ENCODE peak calls at places on chromosome 14, in four cellular contexts. S is astrocyte of the spinal cord; D is CD4-positive, alpha-beta memory T cell; C is NCI-H1105 treated with DMSO at 0.1 percent for 48 hours. U is an unnamed sample.

GRCh38 chr14:60092516-60092915 is 793 bp downstream of the PCNX4 start:
- DNase-seq in S (peak), D (peak), C (no peak), U (peak)

GRCh38 chr14:47959753-47960152 is 284.3 kb upstream of the MDGA2 start:
- DNase-seq in S (no peak), D (no peak), C (no peak), U (no peak)

GRCh38 chr14:68501171-68501570 is 291.7 kb downstream of the ZFP36L1 start:
- DNase-seq in S (no peak), D (no peak), C (no peak), U (no peak)

GRCh38 chr14:105841022-105842009 is 314.9 kb downstream of the TMEM121 start:
- DNase-seq in S (no peak), D (no peak), C (no peak), U (peak)

GRCh38 chr14:70832536-70833305 is 23.4 kb upstream of the MAP3K9 start:
- DNase-seq in S (peak), D (no peak), C (no peak), U (peak)

GRCh38 chr14:23093993-23094665 is 807 bp downstream of the ACIN1 start:
- DNase-seq in S (no peak), D (peak), C (no peak), U (no peak)

GRCh38 chr14:96249016-96249415 is 7.0 kb upstream of the BDKRB1 start:
- DNase-seq in S (peak), D (no peak), C (no peak), U (no peak)

GRCh38 chr14:94132285-94132887 is 3.0 kb upstream of the IFI27L2 start:
- DNase-seq in S (peak), D (peak), C (peak), U (peak)

GRCh38 chr14:100472491-100472890 is 114.7 kb downstream of the BEGAIN start:
- DNase-seq in S (no peak), D (no peak), C (no peak), U (no peak)

GRCh38 chr14:92649934-92650545 is 98.4 kb downstream of the LGMN start:
- DNase-seq in S (peak), D (no peak), C (no peak), U (peak)

GRCh38 chr14:99731536-99732435 is 47.7 kb downstream of the CYP46A1 start:
- DNase-seq in S (no peak), D (no peak), C (no peak), U (peak)

GRCh38 chr14:99687284-99688209 is 3.4 kb downstream of the CYP46A1 start:
- DNase-seq in S (no peak), D (peak), C (peak), U (no peak)

GRCh38 chr14:52929192-52929807 is 21.6 kb downstream of the FERMT2 start:
- DNase-seq in S (no peak), D (no peak), C (no peak), U (no peak)

GRCh38 chr14:104082807-104083206 is 2.7 kb upstream of the ASPG start:
- DNase-seq in S (no peak), D (no peak), C (no peak), U (peak)

GRCh38 chr14:99996951-99997571 is 68.2 kb upstream of the EVL start:
- DNase-seq in S (no peak), D (no peak), C (no peak), U (no peak)

GRCh38 chr14:105015242-105015641 is 5.6 kb downstream of the CDCA4 start:
- DNase-seq in S (no peak), D (no peak), C (no peak), U (no peak)

GRCh38 chr14:77320238-77320935 is at the start of gene POMT2:
- DNase-seq in S (peak), D (peak), C (peak), U (peak)

GRCh38 chr14:104442611-104443390 is 136.8 kb upstream of the C14orf180 start:
- DNase-seq in S (no peak), D (no peak), C (no peak), U (peak)

GRCh38 chr14:97442363-97442762 is 645.2 kb downstream of the VRK1 start:
- DNase-seq in S (no peak), D (no peak), C (no peak), U (no peak)

GRCh38 chr14:33755358-33755757 is 195.5 kb downstream of the EGLN3 start:
- DNase-seq in S (no peak), D (no peak), C (no peak), U (no peak)

GRCh38 chr14:72892879-72893635 is 844 bp downstream of the DPF3 start:
- DNase-seq in S (peak), D (no peak), C (no peak), U (peak)

GRCh38 chr14:56189306-56189705 is 71.1 kb downstream of the PELI2 start:
- DNase-seq in S (peak), D (no peak), C (no peak), U (no peak)

GRCh38 chr14:73428354-73428824 is 30.0 kb downstream of the NUMB start:
- DNase-seq in S (no peak), D (no peak), C (no peak), U (no peak)

GRCh38 chr14:51607677-51608076 is 44.0 kb upstream of the FRMD6 start:
- DNase-seq in S (peak), D (no peak), C (no peak), U (no peak)

GRCh38 chr14:95597784-95598204 is 62.9 kb downstream of the GLRX5 start:
- DNase-seq in S (no peak), D (no peak), C (peak), U (peak)

GRCh38 chr14:100371773-100372172 is 48.6 kb downstream of the SLC25A47 start:
- DNase-seq in S (no peak), D (no peak), C (no peak), U (no peak)

GRCh38 chr14:72528059-72528950 is 365.6 kb downstream of the DPF3 start:
- DNase-seq in S (peak), D (no peak), C (no peak), U (no peak)

GRCh38 chr14:64628940-64629403 is 75.3 kb upstream of the PLEKHG3 start:
- DNase-seq in S (peak), D (no peak), C (no peak), U (no peak)

GRCh38 chr14:20934148-20934762 is 21.0 kb upstream of the RNASE2 start:
- DNase-seq in S (no peak), D (no peak), C (no peak), U (no peak)

GRCh38 chr14:89165189-89165809 is 251.7 kb downstream of the FOXN3 start:
- DNase-seq in S (no peak), D (no peak), C (no peak), U (no peak)

GRCh38 chr14:105890474-105891220 is 364.3 kb downstream of the TMEM121 start:
- DNase-seq in S (no peak), D (no peak), C (no peak), U (peak)

GRCh38 chr14:38951451-38951850 is 151.6 kb downstream of the SEC23A start:
- DNase-seq in S (peak), D (no peak), C (no peak), U (no peak)

GRCh38 chr14:20632831-20633771 is 8.4 kb downstream of the OR6S1 start:
- DNase-seq in S (peak), D (peak), C (peak), U (no peak)

GRCh38 chr14:80005561-80005960 is 205.7 kb downstream of the DIO2 start:
- DNase-seq in S (no peak), D (no peak), C (peak), U (no peak)

GRCh38 chr14:92956961-92957360 is 34.0 kb downstream of the CHGA start:
- DNase-seq in S (no peak), D (no peak), C (no peak), U (no peak)

GRCh38 chr14:96213871-96214465 is 9.3 kb downstream of the BDKRB2 start:
- DNase-seq in S (no peak), D (no peak), C (no peak), U (no peak)